ENCODE peak calls at places on chromosomes 2 and 18, in four cellular contexts. F is adrenal gland; P is right lobe of liver; O is CD4-positive, CD25-positive, alpha-beta regulatory T cell. C is an unnamed sample.

GRCh38 chr18:50877545-50878265 is 1.2 kb upstream of the ME2 start:
- DNase-seq in F (no peak), O (no peak), P (no peak), C (no peak)

GRCh38 chr2:218783612-218784169 is 1.7 kb downstream of the CYP27A1 start:
- DNase-seq in O (no peak), F (peak; percentile 25), P (no peak), C (no peak)

GRCh38 chr2:112187046-112187715 is 49.0 kb downstream of the FBLN7 start:
- DNase-seq in O (no peak), F (no peak), P (no peak), C (no peak)

GRCh38 chr2:241161646-241162281 is 11.5 kb downstream of the PPP1R7 start:
- DNase-seq in P (no peak), O (no peak), F (peak; percentile 90), C (peak; percentile 66)

GRCh38 chr2:241011296-241011600 is 12.8 kb downstream of the SNED1 start:
- DNase-seq in P (peak; percentile 47), F (no peak), O (no peak), C (no peak)

GRCh38 chr2:54701029-54701428 is 22.4 kb upstream of the EML6 start:
- DNase-seq in P (no peak), F (no peak), O (no peak), C (no peak)

GRCh38 chr2:202327887-202328286 is 48.2 kb upstream of the BMPR2 start:
- DNase-seq in O (no peak), F (peak; percentile 49), P (no peak), C (no peak)

GRCh38 chr2:6412533-6413085 is 453.1 kb downstream of the CMPK2 start:
- DNase-seq in P (no peak), O (no peak), F (no peak), C (no peak)

GRCh38 chr18:79575891-79576685 is 103.5 kb upstream of the CTDP1 start:
- DNase-seq in P (peak; percentile 47), O (no peak), F (no peak), C (peak; percentile 33)

GRCh38 chr2:222884114-222884764 is 23.4 kb downstream of the ACSL3 start:
- DNase-seq in O (no peak), F (no peak), P (no peak), C (no peak)

GRCh38 chr18:43314931-43315330 is 37.6 kb upstream of the SYT4 start:
- DNase-seq in O (no peak), F (no peak), P (no peak), C (no peak)

GRCh38 chr2:216499641-216500218 is 1.1 kb downstream of the RPL37A start:
- DNase-seq in F (no peak), P (no peak), O (no peak), C (no peak)

GRCh38 chr2:241653210-241653750 is 15.8 kb downstream of the ATG4B start:
- DNase-seq in O (no peak), F (no peak), P (no peak), C (peak; percentile 60)

GRCh38 chr2:112542974-112543760 is 902 bp downstream of the POLR1B start:
- DNase-seq in P (no peak), F (no peak), O (no peak), C (no peak)

GRCh38 chr2:64999754-65000153 is 10.6 kb downstream of the SLC1A4 start:
- DNase-seq in P (no peak), O (no peak), F (no peak), C (no peak)

GRCh38 chr2:221467610-221468009 is 104.5 kb downstream of the EPHA4 start:
- DNase-seq in O (no peak), F (no peak), P (no peak), C (no peak)

GRCh38 chr2:98188351-98189046 is 101.5 kb downstream of the VWA3B start:
- DNase-seq in P (no peak), O (no peak), F (no peak), C (no peak)

GRCh38 chr18:75199327-75199726 is 9.6 kb downstream of the PTGR3 start:
- DNase-seq in O (no peak), F (no peak), P (no peak), C (no peak)

GRCh38 chr2:178485356-178485755 is 5.1 kb downstream of the PLEKHA3 start:
- DNase-seq in F (no peak), P (no peak), O (no peak), C (no peak)
- H3K4me1 ChIP-seq in F (peaks cover 50% of the 10 kb centered on the region), P (no peaks in the 10 kb centered on the region), O (peaks cover 28% of the 10 kb centered on the region), C (peaks cover 41% of the 10 kb centered on the region)

GRCh38 chr2:30177861-30178465 is 31.2 kb downstream of the YPEL5 start:
- DNase-seq in F (no peak), P (no peak), O (no peak), C (no peak)
- H3K27ac ChIP-seq in F (peak overlapping the region; percentile 76), P (no peak overlapping the region), O (no peak overlapping the region), C (no peak overlapping the region)

GRCh38 chr2:207253946-207254345 is 88.2 kb upstream of the KLF7 start:
- DNase-seq in P (no peak), F (no peak), O (no peak), C (no peak)

GRCh38 chr2:207252979-207253640 is 87.4 kb upstream of the KLF7 start:
- DNase-seq in F (peak; percentile 31), P (no peak), O (no peak), C (no peak)

GRCh38 chr2:207255565-207255964 is 89.8 kb upstream of the KLF7 start:
- DNase-seq in F (no peak), P (no peak), O (no peak), C (no peak)

GRCh38 chr2:207256026-207256425 is 90.3 kb upstream of the KLF7 start:
- DNase-seq in O (no peak), P (no peak), F (no peak), C (no peak)

GRCh38 chr2:207254526-207255464 is 89.0 kb upstream of the KLF7 start:
- DNase-seq in F (no peak), O (no peak), P (no peak), C (no peak)
- H3K4me1 ChIP-seq in F (peaks cover 19% of the 10 kb centered on the region), O (no peaks in the 10 kb centered on the region), P (no peaks in the 10 kb centered on the region), C (peaks cover 67% of the 10 kb centered on the region)

DNA sequence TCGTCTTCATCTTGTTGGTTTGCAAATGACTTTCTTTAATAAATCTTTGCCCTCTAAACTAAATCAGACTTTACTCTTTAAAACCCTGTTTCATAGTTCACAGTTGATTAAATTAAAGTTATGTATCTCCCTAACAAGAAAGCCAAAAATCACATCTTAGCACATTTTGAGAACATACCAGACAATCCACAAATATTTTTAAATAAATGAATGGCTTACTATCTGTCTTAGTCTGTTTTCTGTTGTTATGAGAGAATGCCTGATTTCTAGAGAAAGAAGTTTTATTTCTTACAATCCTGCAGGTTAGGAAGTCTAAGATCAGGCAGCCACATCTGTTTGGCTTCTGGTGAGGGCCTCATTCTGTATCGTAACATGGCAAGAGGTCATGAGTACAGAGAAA is 1090.2 kb upstream of the PIK3C3 start:
- DNase-seq in F (no peak), P (no peak), O (no peak), C (no peak)
- H3K27ac ChIP-seq in F (no peak overlapping the region), P (no peak overlapping the region), O (no peak overlapping the region), C (no peak overlapping the region)

GRCh38 chr2:237254369-237254861 is 159.5 kb downstream of the COL6A3 start:
- DNase-seq in P (no peak), O (no peak), F (no peak), C (no peak)
- H3K4me1 ChIP-seq in P (no peaks in the 10 kb centered on the region), O (no peaks in the 10 kb centered on the region), F (peaks cover 13% of the 10 kb centered on the region), C (peaks cover 14% of the 10 kb centered on the region)

DNA sequence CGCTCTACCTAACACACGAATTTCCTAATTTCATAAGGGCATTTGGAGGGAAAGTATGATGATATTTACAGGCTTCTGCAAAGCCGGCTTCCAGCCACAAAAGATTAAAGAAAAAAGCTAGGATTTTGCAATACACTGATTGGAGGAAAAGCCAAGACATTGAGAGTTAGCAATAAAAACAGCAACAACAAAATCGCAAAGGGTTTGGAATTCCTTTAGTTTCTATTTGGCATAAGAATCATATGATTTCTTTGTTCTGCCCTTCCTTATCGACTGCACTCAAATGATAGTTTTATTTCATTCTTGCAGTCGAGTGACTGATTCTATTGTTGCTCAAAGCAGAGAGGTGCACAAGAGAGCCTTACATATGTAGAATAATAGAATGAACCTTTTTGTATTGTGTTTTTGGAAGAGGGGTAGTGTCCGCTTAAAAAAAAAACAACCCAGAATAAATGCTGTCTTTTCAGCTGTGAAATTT is 3.9 kb upstream of the ZNF532 start:
- DNase-seq in P (no peak), O (no peak), F (no peak), C (no peak)
- H3K27ac ChIP-seq in P (no peak overlapping the region), O (no peak overlapping the region), F (peak overlapping the region; percentile 2), C (no peak overlapping the region)

DNA sequence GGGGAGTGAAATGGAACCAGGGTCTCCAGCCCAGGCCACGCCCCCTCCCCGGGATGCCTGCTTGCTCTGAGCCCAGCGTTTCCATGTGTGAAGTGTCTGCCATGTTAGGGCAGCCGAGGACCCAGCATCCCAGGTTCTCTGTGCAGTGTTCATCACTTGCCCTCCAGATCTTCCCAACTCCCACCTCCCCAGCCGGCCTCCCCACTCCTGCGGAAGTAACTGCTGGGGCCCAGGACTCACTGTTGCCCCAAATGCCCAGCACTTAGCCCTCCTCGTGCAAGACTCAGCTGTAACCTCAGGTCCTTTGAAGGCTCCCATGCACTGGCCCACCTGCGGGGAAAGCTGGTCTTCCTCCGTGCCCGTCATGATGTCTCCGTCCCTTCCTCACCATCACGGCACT is 9.7 kb upstream of the PXDN start:
- DNase-seq in P (no peak), O (no peak), F (no peak), C (no peak)
- H3K4me1 ChIP-seq in P (no peaks in the 10 kb centered on the region), O (no peaks in the 10 kb centered on the region), F (no peaks in the 10 kb centered on the region), C (peaks cover 9% of the 10 kb centered on the region)